ENCODE peak calls at places on chromosomes 16 and 17, in ten cellular contexts. S is tibial artery; B is stimulated activated CD8-positive, alpha-beta memory T cell treated with anti-CD3 and anti-CD28 coated beads, Interleukin-12 subunit alpha, Interleukin-12 subunit beta, amount 100 ng/mL, for 4 hours; J is cardiac septum; T is lung; O is A549; R is cardiac fibroblast; Y is IMR-90; P is LHCN-M2; Q is amygdala. A is an unnamed sample.

GRCh38 chr17:50947844-50948514 is 81.8 kb upstream of the TOB1 start:
- DNase-seq in S (no peak), B (no peak), J (peak), T (peak), O (peak), R (no peak), Y (no peak), P (no peak), Q (no peak), A (no peak)

GRCh38 chr16:78458588-78458987 is 359.1 kb downstream of the WWOX start:
- DNase-seq in S (no peak), B (no peak), J (no peak), T (no peak), O (no peak), R (no peak), Y (no peak), P (no peak), Q (no peak), A (no peak)

GRCh38 chr17:63949576-63950250 is 17.6 kb upstream of the CD79B start:
- DNase-seq in S (no peak), B (no peak), J (no peak), T (no peak), O (no peak), R (no peak), Y (no peak), P (no peak), Q (no peak), A (no peak)

GRCh38 chr17:67378444-67379250 is 1.6 kb downstream of the PITPNC1 start:
- DNase-seq in S (peak), B (peak), J (peak), T (peak), O (peak), R (peak), Y (peak), P (peak), Q (no peak), A (peak)

GRCh38 chr17:81644976-81645952 is 8.3 kb downstream of the TSPAN10 start:
- DNase-seq in S (no peak), B (no peak), J (no peak), T (no peak), O (no peak), R (no peak), Y (no peak), P (no peak), Q (no peak), A (no peak)

GRCh38 chr17:27233059-27233458 is 60.9 kb upstream of the WSB1 start:
- DNase-seq in S (no peak), B (no peak), J (no peak), T (no peak), O (no peak), R (no peak), Y (no peak), P (no peak), Q (no peak), A (no peak)

GRCh38 chr17:46772013-46772878 is 46.2 kb downstream of the WNT3 start:
- DNase-seq in S (no peak), B (no peak), J (no peak), T (peak), O (peak), R (peak), Y (no peak), P (peak), Q (no peak), A (no peak)

GRCh38 chr16:80092686-80093085 is 448.1 kb upstream of the DYNLRB2 start:
- DNase-seq in S (no peak), B (no peak), J (no peak), T (no peak), O (no peak), R (no peak), Y (no peak), P (peak), Q (no peak), A (no peak)

GRCh38 chr16:30033270-30033669 is 2.2 kb upstream of the TLCD3B start:
- DNase-seq in S (no peak), B (no peak), J (no peak), T (no peak), O (no peak), R (no peak), Y (no peak), P (no peak), Q (no peak), A (no peak)

GRCh38 chr17:70563301-70563820 is 394.0 kb downstream of the KCNJ2 start:
- DNase-seq in S (no peak), B (no peak), J (no peak), T (no peak), O (no peak), R (peak), Y (peak), P (peak), Q (no peak), A (peak)

GRCh38 chr17:8799001-8799850 is at the start of gene MFSD6L:
- DNase-seq in S (no peak), B (no peak), J (no peak), T (no peak), O (no peak), R (no peak), Y (no peak), P (no peak), Q (no peak), A (no peak)

GRCh38 chr17:27352481-27353460 is 58.9 kb downstream of the WSB1 start:
- DNase-seq in S (no peak), B (no peak), J (no peak), T (no peak), O (peak), R (peak), Y (peak), P (no peak), Q (no peak), A (no peak)

GRCh38 chr16:30570621-30571443 is 682 bp downstream of the ZNF688 start:
- DNase-seq in S (peak), B (no peak), J (no peak), T (no peak), O (no peak), R (peak), Y (peak), P (peak), Q (no peak), A (peak)

GRCh38 chr16:55470533-55471371 is 8.2 kb upstream of the MMP2 start:
- DNase-seq in S (no peak), B (no peak), J (peak), T (no peak), O (no peak), R (peak), Y (no peak), P (peak), Q (no peak), A (peak)

GRCh38 chr16:322476-323143 is 29.9 kb downstream of the AXIN1 start:
- DNase-seq in S (no peak), B (no peak), J (no peak), T (no peak), O (no peak), R (no peak), Y (no peak), P (no peak), Q (no peak), A (no peak)

GRCh38 chr16:77531741-77532140 is 96.9 kb upstream of the ADAMTS18 start:
- DNase-seq in S (no peak), B (no peak), J (no peak), T (no peak), O (peak), R (peak), Y (peak), P (peak), Q (no peak), A (peak)

GRCh38 chr17:34242553-34242952 is 12.5 kb upstream of the CCL2 start:
- DNase-seq in S (no peak), B (no peak), J (no peak), T (no peak), O (no peak), R (no peak), Y (no peak), P (no peak), Q (no peak), A (no peak)

GRCh38 chr16:71311553-71312158 is 22.5 kb upstream of the CMTR2 start:
- DNase-seq in S (no peak), B (no peak), J (no peak), T (no peak), O (peak), R (peak), Y (peak), P (peak), Q (no peak), A (no peak)

GRCh38 chr17:75412455-75413317 is 7.2 kb upstream of the GRB2 start:
- DNase-seq in S (peak), B (peak), J (no peak), T (peak), O (peak), R (peak), Y (peak), P (peak), Q (peak), A (peak)

GRCh38 chr16:81808933-81809480 is 29.9 kb downstream of the PLCG2 start:
- DNase-seq in S (no peak), B (no peak), J (no peak), T (no peak), O (no peak), R (no peak), Y (no peak), P (no peak), Q (no peak), A (no peak)

GRCh38 chr17:82321947-82322466 is 4.6 kb upstream of the CD7 start:
- DNase-seq in S (no peak), B (no peak), J (no peak), T (no peak), O (no peak), R (no peak), Y (no peak), P (no peak), Q (no peak), A (no peak)

A was measured in MG63.